ENCODE peak calls at places on chromosomes 4 and X, in six cellular contexts. L is NCI-H1092, S is HT1080, C is GM12865, A is neural crest cell, Q is AG09319. U is an unnamed sample.

GRCh38 chrX:11557120-11557519 is 108.6 kb downstream of the ARHGAP6 start:
- DNase-seq in C (peak), A (no peak), Q (no peak), L (no peak), S (peak), U (peak)

GRCh38 chrX:153764786-153765137 is 713 bp downstream of the PLXNB3 start:
- DNase-seq in S (no peak), A (no peak), C (no peak), Q (no peak), L (no peak), U (no peak)

GRCh38 chr4:139528377-139529005 is 27.5 kb downstream of the SETD7 start:
- DNase-seq in C (peak), Q (peak), S (peak), A (no peak), L (no peak), U (peak)

GRCh38 chrX:120453985-120454384 is 15.1 kb downstream of the LAMP2 start:
- DNase-seq in L (no peak), S (peak), Q (no peak), C (no peak), A (no peak), U (peak)

GRCh38 chr4:123501733-123502132 is 105.1 kb downstream of the SPRY1 start:
- DNase-seq in C (no peak), A (no peak), S (no peak), L (no peak), Q (no peak), U (no peak)

GRCh38 chrX:15384304-15384703 is at the start of gene VEGFD:
- DNase-seq in A (no peak), L (no peak), Q (peak), S (no peak), C (no peak), U (no peak)

GRCh38 chr4:83961575-83961974 is 425.7 kb downstream of the GPAT3 start:
- DNase-seq in C (no peak), S (peak), L (no peak), Q (no peak), A (no peak), U (peak)

GRCh38 chr4:24794916-24795665 is at the start of gene SOD3:
- DNase-seq in L (no peak), S (peak), C (no peak), A (peak), Q (peak), U (peak)

GRCh38 chr4:184104419-184105101 is 113.1 kb downstream of the ENPP6 start:
- DNase-seq in C (no peak), S (no peak), Q (no peak), A (no peak), L (no peak), U (no peak)

GRCh38 chr4:129138762-129139496 is 43.0 kb downstream of the C4orf33 start:
- DNase-seq in A (no peak), Q (no peak), S (no peak), C (no peak), L (no peak), U (no peak)

GRCh38 chrX:132692066-132692465 is 203.2 kb upstream of the MBNL3 start:
- DNase-seq in L (no peak), C (no peak), S (peak), A (no peak), Q (no peak), U (no peak)

U was measured in M059J.